ENCODE peak calls at places on chromosomes 13 and 19, in five cellular contexts. K is psoas muscle; I is heart right ventricle; U is effector memory CD4-positive, alpha-beta T cell; J is breast epithelium. Z is an unnamed sample. For H3K27me3, the result is how much of the 10 kb centered on the place peaks cover.

GRCh38 chr19:46726551-46726950 is 9.6 kb upstream of the PRKD2 start:
- DNase-seq in K (no peak), I (no peak), U (no peak), J (no peak), Z (peak)

GRCh38 chr13:67416047-67416925 is 186.2 kb upstream of the PCDH9 start:
- DNase-seq in K (no peak), I (no peak), U (no peak), J (no peak), Z (peak)

GRCh38 chr19:14127929-14128509 is 8.4 kb downstream of the ASF1B start:
- DNase-seq in K (peak), I (peak), U (no peak), J (no peak), Z (no peak)

GRCh38 chr19:3655402-3656072 is 28.9 kb upstream of the CACTIN start:
- DNase-seq in K (peak), I (no peak), U (no peak), J (no peak), Z (no peak)

GRCh38 chr13:77544365-77544764 is 8.9 kb downstream of the SCEL start:
- DNase-seq in K (peak), I (peak), U (no peak), J (peak), Z (no peak)

GRCh38 chr19:18699403-18700054 is 16.0 kb downstream of the CRTC1 start:
- DNase-seq in K (no peak), I (no peak), U (no peak), J (no peak), Z (peak)

GRCh38 chr19:20162821-20163220 is 4.2 kb upstream of the ZNF486 start:
- DNase-seq in K (no peak), I (peak), U (peak), J (no peak), Z (no peak)

GRCh38 chr13:25908390-25908789 is 143.4 kb downstream of the SHISA2 start:
- DNase-seq in K (no peak), I (no peak), U (no peak), J (no peak), Z (no peak)

GRCh38 chr19:2039082-2039958 is 11.7 kb downstream of the MKNK2 start:
- DNase-seq in K (peak), I (no peak), U (no peak), J (no peak), Z (no peak)

GRCh38 chr13:80379245-80379644 is 38.3 kb upstream of the SPRY2 start:
- DNase-seq in K (no peak), I (no peak), U (no peak), J (no peak), Z (no peak)

GRCh38 chr13:77443511-77443910 is 92.0 kb upstream of the SCEL start:
- DNase-seq in K (no peak), I (no peak), U (no peak), J (no peak), Z (no peak)

GRCh38 chr13:39144941-39145533 is 106.8 kb downstream of the NHLRC3 start:
- DNase-seq in K (peak), I (peak), U (no peak), J (no peak), Z (peak)

GRCh38 chr19:50181121-50181520 is 18.0 kb upstream of the IZUMO2 start:
- DNase-seq in K (no peak), I (no peak), U (no peak), J (no peak), Z (no peak)

GRCh38 chr19:14114854-14115253 is 2.7 kb downstream of the PRKACA start:
- DNase-seq in K (peak), I (peak), U (peak), J (no peak), Z (peak)

GRCh38 chr13:44399045-44399444 is 25.4 kb downstream of the SERP2 start:
- DNase-seq in K (no peak), I (no peak), U (no peak), J (no peak), Z (no peak)

GRCh38 chr19:1122972-1123363 is 19.2 kb downstream of the GPX4 start:
- DNase-seq in K (peak), I (no peak), U (no peak), J (no peak), Z (peak)

GRCh38 chr19:10852098-10852800 is 4.0 kb downstream of the C19orf38 start:
- DNase-seq in K (no peak), I (no peak), U (no peak), J (no peak), Z (peak)

GRCh38 chr13:112959701-112960542 is 9.1 kb upstream of the MCF2L start:
- DNase-seq in K (no peak), I (no peak), U (no peak), J (no peak), Z (no peak)

GRCh38 chr13:48302920-48303330 is 626 bp upstream of the RB1 start:
- DNase-seq in K (no peak), I (no peak), U (no peak), J (no peak), Z (no peak)

GRCh38 chr19:4580021-4580901 is 20.8 kb upstream of the SEMA6B start:
- DNase-seq in K (no peak), I (no peak), U (no peak), J (no peak), Z (no peak)

GRCh38 chr13:41007359-41008118 is 11.6 kb downstream of the ELF1 start:
- DNase-seq in K (no peak), I (no peak), U (no peak), J (no peak), Z (no peak)
- H3K27ac ChIP-seq in K (no peak), I (no peak), U (no peak), J (no peak), Z (peak)

GRCh38 chr19:41111750-41112295 is 2.4 kb upstream of the CYP2F1 start:
- DNase-seq in K (no peak), I (no peak), U (no peak), J (no peak), Z (no peak)

GRCh38 chr19:41112728-41113290 is 1.4 kb upstream of the CYP2F1 start:
- DNase-seq in K (no peak), I (no peak), U (no peak), J (no peak), Z (peak)

GRCh38 chr19:41116261-41116660 is 2.0 kb downstream of the CYP2F1 start:
- DNase-seq in K (no peak), I (no peak), U (no peak), J (no peak), Z (no peak)

GRCh38 chr19:41111296-41111695 is 2.9 kb upstream of the CYP2F1 start:
- DNase-seq in K (no peak), I (no peak), U (no peak), J (no peak), Z (no peak)

DNA sequence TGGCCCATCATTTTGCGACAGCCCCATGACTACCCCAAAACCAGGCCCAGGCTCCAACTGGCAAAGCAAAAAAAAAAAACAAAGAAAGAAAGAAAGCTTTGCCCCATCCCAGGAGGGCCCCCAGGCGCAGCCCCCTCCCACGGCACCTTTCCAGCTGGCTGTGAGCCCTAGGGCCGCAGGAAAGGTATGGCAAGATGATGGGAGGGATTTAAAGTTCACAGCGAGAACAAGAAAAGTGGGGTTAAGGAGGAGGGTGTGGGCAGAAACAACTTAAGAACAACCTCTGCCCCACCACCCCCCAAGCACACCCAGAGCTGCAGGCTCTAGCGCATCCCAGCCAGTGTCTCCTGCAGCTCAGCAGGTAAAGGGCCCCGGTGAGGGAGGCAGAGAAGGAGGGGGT is at the start of gene CYP2F1:
- DNase-seq in K (no peak), I (no peak), U (no peak), J (no peak), Z (no peak)
- H3K27me3 ChIP-seq in K (under half), I (under half), U (under half), J (under half), Z (under half)

DNA sequence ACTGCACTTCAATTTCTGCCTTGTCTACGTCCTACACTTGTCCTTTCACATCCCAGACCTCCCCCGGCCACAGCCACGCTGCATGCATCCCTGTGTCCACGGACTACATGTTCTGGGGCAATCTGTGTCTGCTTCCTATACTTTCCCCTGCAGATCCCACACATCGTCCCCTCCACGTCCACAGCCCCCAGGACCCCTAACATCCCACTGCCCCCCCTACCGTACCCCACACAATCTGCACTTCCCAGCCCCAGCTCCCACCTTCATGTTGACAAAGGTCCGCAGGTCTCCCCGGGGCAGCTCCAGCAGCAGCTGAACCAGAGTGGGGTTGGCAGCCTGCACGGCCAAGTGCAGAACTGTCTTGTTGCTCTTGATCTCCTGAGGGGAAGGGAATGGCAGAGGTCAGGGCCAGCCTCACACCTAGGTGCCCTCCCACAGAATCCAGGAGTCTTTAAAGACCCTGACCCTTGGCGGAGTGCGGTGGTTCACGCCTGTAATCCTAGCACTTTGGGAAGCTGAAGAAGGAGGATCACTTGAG is 10.2 kb downstream of the NFKBID start:
- DNase-seq in K (no peak), I (no peak), U (no peak), J (no peak), Z (no peak)
- H3K27ac ChIP-seq in K (no peak), I (no peak), U (no peak), J (no peak), Z (no peak)

GRCh38 chr19:5803752-5804515 is 933 bp upstream of the NRTN start:
- DNase-seq in K (peak), I (peak), U (peak), J (peak), Z (peak)
- H3K27me3 ChIP-seq in K (half or more), I (under half), U (under half), J (under half), Z (under half)

GRCh38 chr13:35764359-35765015 is 288.0 kb upstream of the MAB21L1 start:
- DNase-seq in K (no peak), I (no peak), U (no peak), J (no peak), Z (peak)
- H3K27ac ChIP-seq in K (no peak), I (no peak), U (no peak), J (no peak), Z (peak)

DNA sequence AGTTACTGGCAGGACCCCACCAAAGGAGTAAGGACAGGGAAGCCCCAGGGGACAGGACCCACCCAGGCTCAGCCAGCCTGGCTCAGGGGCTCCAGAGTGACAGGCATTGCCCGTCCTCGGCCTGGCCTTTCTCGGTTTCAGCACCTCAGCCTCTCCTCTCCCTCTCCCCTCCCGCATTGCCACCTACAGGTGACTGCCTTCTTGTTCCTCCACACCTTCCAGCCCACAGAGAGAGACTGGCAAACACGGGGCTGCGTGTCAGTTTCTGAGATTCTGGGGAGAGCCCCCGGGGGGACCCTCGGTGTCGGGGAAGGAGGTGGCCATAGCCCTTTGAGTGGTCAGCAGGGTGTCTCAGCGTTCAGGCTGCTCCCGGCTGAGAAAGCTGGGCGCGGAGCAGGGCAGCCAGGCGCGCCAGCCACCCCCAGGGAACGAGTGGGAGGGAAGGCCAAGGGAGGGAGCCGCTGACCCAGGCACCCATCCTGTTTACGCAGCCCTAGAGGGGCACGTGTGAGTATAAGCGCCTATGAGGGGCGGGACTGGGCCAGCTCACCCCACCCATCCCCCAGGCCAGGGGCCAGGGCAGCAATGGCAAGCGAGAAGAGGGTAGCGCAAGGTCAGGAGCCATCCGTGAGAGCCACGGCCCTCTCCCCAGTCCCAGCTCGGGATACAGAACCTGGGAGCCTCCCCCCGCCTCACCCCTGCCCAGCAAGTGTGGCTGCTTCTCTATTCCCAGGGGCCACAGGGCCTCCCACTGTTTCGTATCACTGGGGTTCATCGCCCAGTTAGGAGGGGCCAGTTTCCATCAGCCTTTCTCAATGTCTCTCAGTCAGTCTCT is 743 bp upstream of the DMKN start:
- DNase-seq in K (no peak), I (no peak), U (no peak), J (no peak), Z (no peak)
- H3K27me3 ChIP-seq in K (half or more), I (under half), U (under half), J (under half), Z (under half)

Z was measured in PC-9.